ENCODE peak calls at places on chromosomes 6 and 20, in nine cellular contexts. K, X, D, R, O, F, A, U and J are unnamed samples.

GRCh38 chr6:168130168-168130651 is 51.2 kb upstream of the FRMD1 start:
- DNase-seq in A (no peak), R (no peak), D (no peak), F (no peak), K (peak; percentile 11), U (no peak), O (no peak), X (peak; percentile 6), J (no peak)

GRCh38 chr20:19566226-19566960 is 191.7 kb upstream of the RIN2 start:
- DNase-seq in X (no peak), O (no peak), U (no peak), A (no peak), R (no peak), K (peak; percentile 19), F (no peak), D (no peak), J (peak; percentile 26)

GRCh38 chr20:64216036-64216435 is 39.5 kb upstream of the PCMTD2 start:
- DNase-seq in D (no peak), X (peak; percentile 94), F (peak; percentile 28), O (no peak), R (no peak), U (no peak), A (no peak), K (peak; percentile 87), J (no peak)

GRCh38 chr6:106114492-106114891 is 28.4 kb downstream of the PRDM1 start:
- DNase-seq in D (no peak), U (no peak), O (no peak), F (no peak), K (no peak), X (no peak), R (no peak), A (no peak), J (no peak)

GRCh38 chr6:87826376-87826775 is 124.3 kb upstream of the AKIRIN2 start:
- DNase-seq in A (no peak), U (no peak), R (no peak), D (no peak), X (no peak), K (no peak), F (no peak), O (no peak), J (no peak)

GRCh38 chr6:146865756-146866266 is 267.0 kb downstream of the ADGB start:
- DNase-seq in U (no peak), A (no peak), F (no peak), D (no peak), K (no peak), R (no peak), O (no peak), X (no peak), J (no peak)

GRCh38 chr6:123745877-123746276 is 57.8 kb upstream of the NKAIN2 start:
- DNase-seq in U (no peak), X (no peak), F (peak; percentile 81), R (no peak), K (no peak), A (no peak), D (no peak), O (no peak), J (peak; percentile 73)

GRCh38 chr6:17394192-17394611 is 807 bp downstream of the CAP2 start:
- DNase-seq in X (peak; percentile 75), K (peak; percentile 25), R (peak; percentile 55), A (peak; percentile 26), F (peak; percentile 75), O (peak; percentile 89), U (peak; percentile 82), D (peak; percentile 67), J (peak; percentile 74)

GRCh38 chr6:111691345-111692225 is 85.9 kb upstream of the TRAF3IP2 start:
- DNase-seq in X (no peak), O (no peak), R (no peak), D (no peak), A (no peak), F (no peak), K (no peak), U (peak; percentile 23), J (no peak)

GRCh38 chr6:84456803-84457202 is 229.4 kb upstream of the CEP162 start:
- DNase-seq in A (no peak), O (no peak), U (no peak), X (no peak), F (no peak), R (no peak), D (no peak), K (no peak), J (no peak)

GRCh38 chr6:112331306-112331705 is 15.8 kb upstream of the RFPL4B start:
- DNase-seq in A (no peak), X (no peak), R (no peak), O (no peak), D (no peak), U (no peak), K (no peak), F (peak; percentile 92), J (no peak)

GRCh38 chr20:34689486-34689885 is 12.6 kb upstream of the PIGU start:
- DNase-seq in O (no peak), X (no peak), K (no peak), R (no peak), F (peak; percentile 18), A (no peak), D (no peak), U (no peak), J (no peak)

GRCh38 chr6:122833229-122833556 is 44.1 kb downstream of the SMPDL3A start:
- DNase-seq in D (no peak), X (peak; percentile 54), F (no peak), R (no peak), U (no peak), A (no peak), K (no peak), O (peak; percentile 37), J (peak; percentile 34)

GRCh38 chr6:132797975-132798819 is at the start of gene SLC18B1:
- DNase-seq in F (peak; percentile 31), O (peak; percentile 74), X (peak; percentile 80), R (peak; percentile 50), A (peak; percentile 39), D (no peak), U (peak; percentile 69), K (peak; percentile 58), J (peak; percentile 49)
- H3K4me3 ChIP-seq in F (peak within 1 kb of the TSS; percentile 84), O (peak within 1 kb of the TSS; percentile 84), X (no peak within 1 kb of the TSS), R (peak within 1 kb of the TSS; percentile 63), A (peak within 1 kb of the TSS; percentile 54), D (peak within 1 kb of the TSS; percentile 68), U (peak within 1 kb of the TSS; percentile 93), K (peak within 1 kb of the TSS; percentile 68), J (peak within 1 kb of the TSS; percentile 68)

DNA sequence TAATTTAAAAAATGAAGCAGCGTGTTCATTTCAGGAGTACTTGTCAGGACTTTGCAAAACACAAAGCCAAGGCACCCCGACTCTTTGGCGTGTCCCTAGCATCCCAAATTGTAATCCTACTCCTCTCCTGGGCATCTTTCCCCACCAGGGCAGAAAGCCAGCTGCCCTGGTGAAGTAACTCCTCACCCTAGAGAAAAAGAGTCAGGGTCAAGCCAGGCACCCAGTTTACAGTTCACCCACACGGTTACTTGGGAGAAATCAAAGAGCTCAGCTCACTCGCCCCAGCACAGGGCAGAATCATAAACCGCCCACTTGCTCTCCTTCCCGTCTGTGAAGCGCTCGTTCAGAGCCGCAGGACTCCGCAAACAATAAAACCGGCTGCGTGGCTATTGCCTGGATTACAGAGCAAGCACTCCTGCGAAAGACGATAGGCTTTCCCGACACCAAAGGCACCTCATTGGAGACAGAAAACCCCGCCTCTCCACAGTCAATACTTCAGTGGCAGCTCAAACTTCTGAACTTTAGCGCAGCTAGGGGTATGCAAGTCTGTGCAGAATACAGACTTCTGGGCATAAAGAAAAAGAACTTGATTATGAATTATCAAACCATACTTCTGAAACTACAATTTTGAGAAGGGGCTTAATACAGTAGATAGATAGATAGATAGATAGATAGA is 73.0 kb upstream of the NHSL1 start:
- DNase-seq in R (peak; percentile 84), U (peak; percentile 93), O (peak; percentile 84), K (peak; percentile 52), A (peak; percentile 74), X (peak; percentile 70), F (peak; percentile 83), D (peak; percentile 69), J (peak; percentile 90)
- H3K4me3 ChIP-seq in R (peak overlapping the region; percentile 31), U (peak overlapping the region; percentile 27), O (peak overlapping the region; percentile 79), K (no peak overlapping the region), A (peak overlapping the region; percentile 38), X (peak overlapping the region; percentile 48), F (peak overlapping the region; percentile 9), D (peak overlapping the region; percentile 16), J (peak overlapping the region; percentile 53)

DNA sequence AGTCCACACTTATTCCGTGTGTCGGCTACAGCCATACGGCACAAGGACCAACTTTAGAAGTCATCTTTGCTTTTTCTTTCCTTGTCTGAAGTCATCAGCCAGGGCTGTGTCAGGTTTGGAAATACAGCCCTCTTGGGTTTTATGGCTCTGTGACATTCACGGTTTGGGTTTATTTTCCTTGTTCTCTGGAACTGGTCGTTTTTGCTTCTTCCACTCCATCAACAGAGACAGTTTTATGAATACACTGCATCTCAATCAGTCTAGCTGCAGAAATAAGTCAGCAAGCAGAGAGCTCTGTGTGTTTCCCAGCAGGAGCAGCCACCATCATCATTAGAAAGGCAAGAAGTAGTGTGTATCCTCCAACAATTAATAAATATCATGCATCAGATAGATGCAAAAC is 132.5 kb downstream of the TBC1D7 start:
- DNase-seq in D (no peak), R (no peak), X (no peak), K (no peak), A (no peak), F (no peak), U (no peak), O (no peak), J (no peak)
- H3K4me3 ChIP-seq in D (no peak overlapping the region), R (no peak overlapping the region), X (no peak overlapping the region), K (no peak overlapping the region), A (no peak overlapping the region), F (no peak overlapping the region), U (no peak overlapping the region), O (no peak overlapping the region), J (no peak overlapping the region)

GRCh38 chr20:5074050-5074674 is 45.6 kb downstream of the PCNA start:
- DNase-seq in R (no peak), U (no peak), O (no peak), A (no peak), K (no peak), F (no peak), D (no peak), X (no peak), J (no peak)

GRCh38 chr20:5080384-5080877 is 39.3 kb downstream of the PCNA start:
- DNase-seq in F (no peak), U (no peak), X (peak; percentile 82), D (no peak), O (peak; percentile 86), R (peak; percentile 70), A (peak; percentile 83), K (peak; percentile 68), J (no peak)

GRCh38 chr20:5081196-5081595 is 38.6 kb downstream of the PCNA start:
- DNase-seq in U (no peak), K (no peak), A (no peak), R (no peak), O (no peak), F (no peak), X (no peak), D (no peak), J (no peak)

GRCh38 chr20:5078399-5078958 is 41.3 kb downstream of the PCNA start:
- DNase-seq in X (peak; percentile 84), O (no peak), A (peak; percentile 77), U (no peak), K (peak; percentile 73), D (no peak), R (peak; percentile 74), F (peak; percentile 68), J (no peak)

DNA sequence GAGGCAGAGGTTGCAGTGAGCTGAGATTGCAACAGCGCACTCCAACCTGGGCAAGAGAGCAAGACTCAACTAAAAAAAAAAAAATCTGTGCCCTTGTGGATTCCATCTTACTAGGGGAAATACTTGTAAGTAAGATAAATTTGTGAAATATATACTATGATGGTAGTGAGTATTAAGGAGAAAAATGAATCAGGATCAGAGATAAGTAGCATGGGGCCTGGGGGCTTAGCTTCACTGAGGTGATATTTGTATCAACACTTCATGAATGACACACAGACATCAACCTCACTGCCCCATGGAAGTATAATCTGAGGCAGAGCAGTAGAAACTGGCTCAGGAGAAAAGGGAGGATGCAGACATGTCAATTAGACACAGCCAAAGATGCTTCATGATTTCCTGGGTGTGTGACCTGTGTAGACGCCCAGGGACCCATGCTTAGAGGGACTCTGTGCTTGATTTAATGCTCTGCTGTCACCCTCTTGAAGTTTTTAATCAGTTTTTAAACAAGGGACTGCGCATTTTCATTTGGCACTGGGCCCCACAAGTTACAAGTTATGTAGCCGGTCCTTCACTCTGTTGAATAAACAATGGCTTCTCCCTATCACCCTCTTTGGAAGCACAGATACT is 41.9 kb downstream of the PCNA start:
- DNase-seq in D (no peak), K (peak; percentile 41), A (no peak), X (no peak), F (no peak), R (no peak), U (no peak), O (no peak), J (no peak)
- H3K4me3 ChIP-seq in D (no peak overlapping the region), K (no peak overlapping the region), A (no peak overlapping the region), X (no peak overlapping the region), F (no peak overlapping the region), R (no peak overlapping the region), U (no peak overlapping the region), O (peak overlapping the region; percentile 51), J (no peak overlapping the region)